ENCODE peak calls at places on chromosomes 13 and 19, in seven cellular contexts. H, F, X, M, B, U and D are unnamed samples.

GRCh38 chr19:42601811-42602443 is 7.2 kb upstream of the CEACAM8 start:
- DNase-seq in X (no peak), B (peak), U (peak), F (no peak), H (no peak), M (no peak), D (peak)

GRCh38 chr13:31174018-31174417 is 12.3 kb upstream of the HSPH1 start:
- DNase-seq in X (no peak), U (peak), M (no peak), F (no peak), H (no peak), B (peak), D (no peak)

GRCh38 chr19:51097166-51097736 is 11.0 kb downstream of the CTU1 start:
- DNase-seq in H (peak), X (no peak), M (peak), B (peak), U (peak), F (peak), D (peak)

GRCh38 chr13:40119852-40120251 is 464.4 kb downstream of the COG6 start:
- DNase-seq in M (no peak), H (no peak), B (no peak), F (no peak), X (no peak), U (no peak), D (no peak)

GRCh38 chr19:43570174-43570791 is 5.0 kb downstream of the XRCC1 start:
- DNase-seq in M (no peak), F (no peak), H (no peak), U (no peak), B (no peak), X (no peak), D (no peak)

GRCh38 chr19:47305309-47305751 is 4.3 kb upstream of the C5AR1 start:
- DNase-seq in B (peak), M (peak), F (peak), X (peak), H (peak), U (peak), D (peak)

GRCh38 chr19:29823581-29824330 is 12.0 kb downstream of the CCNE1 start:
- DNase-seq in F (no peak), H (no peak), X (no peak), B (no peak), U (no peak), M (no peak), D (no peak)

GRCh38 chr19:2315818-2316353 is 7.9 kb upstream of the LINGO3 start:
- DNase-seq in F (peak), X (peak), B (peak), M (peak), U (no peak), H (peak), D (peak)

GRCh38 chr13:114088234-114088633 is 44.2 kb downstream of the RASA3 start:
- DNase-seq in M (peak), U (no peak), B (no peak), H (peak), X (no peak), F (no peak), D (no peak)

GRCh38 chr19:10747271-10747670 is 29.4 kb downstream of the DNM2 start:
- DNase-seq in B (no peak), M (no peak), U (no peak), F (no peak), H (no peak), X (no peak), D (no peak)

GRCh38 chr13:32955881-32956594 is 60.2 kb upstream of the KL start:
- DNase-seq in X (no peak), H (no peak), U (no peak), F (no peak), M (no peak), B (no peak), D (no peak)

GRCh38 chr13:97658556-97658955 is 224.6 kb downstream of the RAP2A start:
- DNase-seq in X (no peak), U (no peak), F (no peak), H (no peak), B (no peak), M (no peak), D (no peak)

GRCh38 chr13:23969672-23970071 is 72.4 kb upstream of the C1QTNF9B start:
- DNase-seq in F (no peak), M (no peak), H (no peak), B (no peak), X (no peak), U (peak), D (no peak)

GRCh38 chr13:31036717-31037116 is 104.3 kb downstream of the TEX26 start:
- DNase-seq in U (no peak), M (no peak), X (no peak), H (no peak), B (no peak), F (no peak), D (no peak)

GRCh38 chr13:91813255-91813654 is 414.8 kb downstream of the GPC5 start:
- DNase-seq in X (no peak), H (no peak), U (no peak), F (peak), B (no peak), M (no peak), D (no peak)

GRCh38 chr13:69720278-69720983 is 387.2 kb upstream of the ATXN8OS start:
- DNase-seq in X (no peak), F (no peak), M (no peak), H (no peak), U (no peak), B (no peak), D (no peak)

GRCh38 chr19:45528149-45528743 is 21.0 kb downstream of the VASP start:
- DNase-seq in F (no peak), M (no peak), X (no peak), U (peak), B (no peak), H (peak), D (peak)

GRCh38 chr19:567296-567900 is 5.0 kb upstream of the BSG start:
- DNase-seq in M (no peak), U (no peak), X (no peak), B (no peak), F (no peak), H (no peak), D (no peak)

GRCh38 chr19:37763488-37763887 is 15.9 kb downstream of the ZNF573 start:
- DNase-seq in M (no peak), B (peak), H (no peak), F (no peak), X (no peak), U (no peak), D (no peak)

GRCh38 chr13:114161028-114161556 is 18.0 kb upstream of the CFAP97D2 start:
- DNase-seq in X (no peak), F (no peak), B (no peak), U (peak), M (no peak), H (no peak), D (no peak)

GRCh38 chr19:42023121-42023942 is 29.3 kb upstream of the ATP1A3 start:
- DNase-seq in M (no peak), F (no peak), H (peak), X (no peak), B (peak), U (no peak), D (no peak)

GRCh38 chr13:113544896-113545295 is 39.7 kb upstream of the TFDP1 start:
- DNase-seq in U (no peak), B (no peak), H (no peak), X (no peak), F (no peak), M (no peak), D (no peak)

GRCh38 chr19:38900220-38900629 is 456 bp downstream of the NFKBIB start:
- DNase-seq in B (no peak), F (no peak), M (no peak), X (no peak), H (no peak), U (no peak), D (no peak)

GRCh38 chr13:51564671-51565070 is 19.6 kb upstream of the WDFY2 start:
- DNase-seq in X (no peak), H (no peak), M (no peak), F (no peak), U (no peak), B (no peak), D (no peak)

GRCh38 chr19:3672575-3672948 is 27.7 kb downstream of the PIP5K1C start:
- DNase-seq in H (no peak), B (no peak), M (no peak), U (no peak), X (no peak), F (no peak), D (no peak)

DNA sequence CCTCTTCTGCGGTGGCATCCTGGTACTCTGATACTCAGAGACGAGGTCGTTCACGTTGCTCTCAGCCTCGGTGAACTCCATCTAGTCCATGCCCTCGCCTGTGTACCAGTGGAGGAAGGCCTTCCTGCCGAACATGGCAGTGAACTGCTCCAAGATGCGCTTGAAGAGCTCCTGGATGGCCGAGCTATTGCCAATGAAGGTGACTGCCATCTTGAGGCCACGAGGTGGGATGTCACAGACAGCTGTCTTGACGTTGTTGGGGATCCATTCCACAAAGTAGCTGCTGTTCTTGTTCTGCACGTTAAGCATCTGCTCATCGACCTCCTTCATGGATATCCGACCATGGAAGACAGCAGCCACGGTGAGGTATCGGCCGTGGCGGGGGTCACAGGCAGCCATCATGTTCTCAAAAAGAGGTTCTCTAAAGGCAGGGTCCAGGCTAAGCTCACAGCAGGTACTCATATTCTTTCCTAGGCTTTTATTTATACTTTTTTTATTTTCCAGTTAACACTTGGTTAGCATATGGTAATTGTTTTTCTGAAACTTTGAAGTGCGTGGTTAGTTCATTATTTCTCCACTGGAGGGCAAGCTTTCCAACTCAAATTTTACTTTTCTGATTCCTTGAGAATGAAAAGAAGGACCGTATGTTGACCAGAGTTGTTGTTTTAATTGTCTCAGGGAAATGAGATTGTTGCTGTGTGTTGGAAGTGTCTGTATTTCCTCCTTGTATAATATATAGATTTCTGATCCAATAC is 72.4 kb upstream of the RGCC start:
- DNase-seq in H (no peak), F (no peak), M (no peak), U (no peak), B (no peak), X (no peak), D (no peak)
- TF ChIP-seq CTCF in H (peak), F (peak), M (peak), U (peak), B (peak), X (peak), D (peak)

GRCh38 chr13:21557995-21558394 is 46.0 kb downstream of the MICU2 start:
- DNase-seq in B (peak), X (no peak), M (no peak), F (no peak), H (peak), U (no peak), D (no peak)
- TF ChIP-seq CTCF in B (peak), X (no peak), M (no peak), F (peak), H (peak), U (peak), D (peak)

GRCh38 chr19:33402421-33403220 is 29.1 kb downstream of the CEBPG start:
- DNase-seq in X (no peak), M (peak), U (no peak), H (no peak), B (no peak), F (no peak), D (no peak)
- TF ChIP-seq CTCF in X (no peak), M (no peak), U (no peak), H (no peak), B (no peak), F (peak), D (no peak)

GRCh38 chr13:50085063-50085462 is 69.8 kb downstream of the KCNRG start:
- DNase-seq in U (no peak), F (no peak), M (no peak), X (no peak), H (no peak), B (peak), D (no peak)
- TF ChIP-seq CTCF in U (peak), F (peak), M (peak), X (peak), H (no peak), B (peak), D (peak)

DNA sequence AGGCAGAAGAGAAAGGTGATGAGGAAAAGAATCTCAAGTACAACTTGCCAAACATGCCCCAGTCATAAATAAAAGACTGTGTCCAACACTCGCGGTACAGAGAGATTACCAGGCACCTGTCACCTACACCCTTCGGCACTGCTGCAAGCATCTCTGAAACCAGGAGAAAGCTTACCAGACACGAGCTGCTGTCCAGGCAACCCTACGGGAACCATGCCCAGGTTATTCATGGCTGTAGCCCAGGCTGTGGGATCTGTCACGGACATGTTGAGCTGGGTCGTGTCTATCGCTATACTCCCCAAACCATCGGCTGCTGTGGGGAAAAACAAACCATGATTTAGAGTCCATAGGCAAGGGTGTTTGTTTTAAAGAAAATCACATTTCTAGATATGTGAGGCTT is 375.0 kb downstream of the ENOX1 start:
- DNase-seq in B (no peak), F (peak), X (no peak), U (peak), H (no peak), M (no peak), D (no peak)
- TF ChIP-seq CTCF in B (no peak), F (no peak), X (no peak), U (no peak), H (no peak), M (no peak), D (no peak)